ENCODE peak calls at places on chromosome 16, in nine cellular contexts. G is heart left ventricle; B is effector memory CD4-positive, alpha-beta T cell; R is CD8-positive, alpha-beta memory T cell; T is upper lobe of right lung; X is WERI-Rb-1; C is neural progenitor cell; D is A549; Q is ascending aorta. V is an unnamed sample. For H3K9me3, the result is how much of the 10 kb centered on the place peaks cover.

GRCh38 chr16:10656618-10657017 is 38.1 kb downstream of the TEKT5 start:
- DNase-seq in C (no peak), Q (no peak), B (no peak), T (no peak), R (no peak), G (no peak), X (no peak), D (no peak), V (no peak)

GRCh38 chr16:27317320-27317719 is 3.5 kb downstream of the IL4R start:
- DNase-seq in X (no peak), R (no peak), G (no peak), B (no peak), T (no peak), C (no peak), Q (peak), D (no peak), V (peak)

GRCh38 chr16:25151996-25152395 is 40.5 kb downstream of the LCMT1 start:
- DNase-seq in Q (no peak), D (no peak), G (no peak), T (no peak), R (no peak), X (no peak), C (no peak), B (no peak), V (no peak)

GRCh38 chr16:68076560-68076959 is 8.6 kb upstream of the NFATC3 start:
- DNase-seq in T (no peak), B (no peak), R (no peak), G (no peak), Q (no peak), X (no peak), C (no peak), D (no peak), V (no peak)

GRCh38 chr16:50266337-50267091 is at the start of gene ADCY7:
- DNase-seq in X (peak), C (peak), R (peak), D (no peak), Q (peak), T (peak), B (peak), G (peak), V (peak)

GRCh38 chr16:583815-584591 is 5.9 kb upstream of the RAB40C start:
- DNase-seq in C (no peak), T (no peak), G (no peak), R (no peak), D (no peak), X (no peak), B (no peak), Q (no peak), V (no peak)

GRCh38 chr16:25027781-25028180 is 12.6 kb upstream of the ARHGAP17 start:
- DNase-seq in X (no peak), T (no peak), D (no peak), G (no peak), C (no peak), R (no peak), Q (no peak), B (no peak), V (no peak)

GRCh38 chr16:17227278-17227677 is 243.5 kb downstream of the XYLT1 start:
- DNase-seq in G (no peak), Q (no peak), T (no peak), X (no peak), C (no peak), B (no peak), R (no peak), D (no peak), V (no peak)

GRCh38 chr16:56363181-56363716 is 62.1 kb downstream of the AMFR start:
- DNase-seq in Q (no peak), R (no peak), G (no peak), X (no peak), D (no peak), T (no peak), B (no peak), C (no peak), V (no peak)

GRCh38 chr16:57483725-57484514 is 2.4 kb downstream of the DOK4 start:
- DNase-seq in X (no peak), D (no peak), C (no peak), G (no peak), B (no peak), Q (no peak), R (no peak), T (peak), V (no peak)

GRCh38 chr16:58733248-58733670 is 857 bp downstream of the GOT2 start:
- DNase-seq in D (no peak), Q (peak), R (no peak), B (no peak), C (no peak), X (no peak), G (no peak), T (no peak), V (peak)

GRCh38 chr16:83995756-83996155 is 27.7 kb downstream of the NECAB2 start:
- DNase-seq in D (no peak), G (peak), C (peak), T (no peak), Q (no peak), X (no peak), R (no peak), B (no peak), V (no peak)

DNA sequence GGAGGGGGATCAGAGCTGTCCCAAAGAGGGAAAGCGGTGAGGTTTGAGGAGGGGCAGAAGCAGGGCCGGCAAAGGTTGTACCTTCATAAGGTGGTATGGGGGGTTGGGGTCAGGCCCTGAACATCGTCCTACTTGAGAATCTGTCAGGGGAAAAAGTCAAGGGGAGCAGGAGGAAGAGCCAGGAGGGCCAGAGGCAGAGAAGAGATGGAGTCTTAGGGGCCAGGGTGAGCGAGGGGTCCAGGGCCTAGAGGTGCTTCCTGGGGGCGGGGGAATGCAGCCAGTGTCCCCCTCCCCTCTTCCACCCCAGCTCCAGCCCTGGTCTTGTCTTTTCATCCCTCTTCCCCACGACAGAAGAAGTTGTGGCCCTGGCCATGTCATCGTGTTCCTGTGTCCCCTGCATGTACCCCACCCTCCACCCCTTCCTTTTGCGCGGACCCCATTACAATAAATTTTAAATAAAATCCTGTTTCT is 1.3 kb upstream of the PRRT2 start:
- DNase-seq in T (no peak), D (no peak), B (no peak), R (no peak), C (peak), G (no peak), X (no peak), Q (no peak), V (no peak)
- H3K4me3 ChIP-seq in T (peak), D (no peak), B (peak), R (peak), C (peak), G (no peak), X (peak), Q (no peak), V (peak)

GRCh38 chr16:64738321-64738960 is 383.4 kb downstream of the CDH11 start:
- DNase-seq in Q (no peak), G (no peak), R (no peak), X (no peak), C (no peak), B (no peak), D (no peak), T (no peak), V (no peak)

GRCh38 chr16:64731891-64732290 is 390.0 kb downstream of the CDH11 start:
- DNase-seq in X (no peak), D (no peak), R (no peak), C (no peak), Q (no peak), T (no peak), B (no peak), G (no peak), V (no peak)

GRCh38 chr16:64742560-64742959 is 379.3 kb downstream of the CDH11 start:
- DNase-seq in Q (no peak), R (no peak), D (no peak), G (no peak), X (no peak), T (no peak), C (no peak), B (no peak), V (no peak)

GRCh38 chr16:64740261-64740660 is 381.6 kb downstream of the CDH11 start:
- DNase-seq in Q (no peak), G (no peak), R (no peak), C (no peak), D (no peak), X (no peak), B (no peak), T (no peak), V (no peak)

GRCh38 chr16:64736887-64737286 is 385.0 kb downstream of the CDH11 start:
- DNase-seq in T (no peak), B (no peak), Q (no peak), G (no peak), D (no peak), C (no peak), R (no peak), X (no peak), V (no peak)
- H3K9me3 ChIP-seq in T (under half), B (under half), Q (under half), G (under half), D (under half), C (under half), R (under half), X (under half), V (under half)

GRCh38 chr16:8720967-8721692 is 46.7 kb downstream of the ABAT start:
- DNase-seq in C (no peak), B (no peak), Q (no peak), T (no peak), G (no peak), R (no peak), X (no peak), D (no peak), V (no peak)

GRCh38 chr16:8718753-8719386 is 44.5 kb downstream of the ABAT start:
- DNase-seq in D (no peak), B (no peak), Q (no peak), R (no peak), T (no peak), C (no peak), G (no peak), X (no peak), V (no peak)

GRCh38 chr16:8720080-8720966 is 45.9 kb downstream of the ABAT start:
- DNase-seq in D (no peak), T (no peak), R (no peak), B (no peak), Q (no peak), C (peak), X (peak), G (no peak), V (no peak)

GRCh38 chr16:8725513-8726178 is 51.2 kb downstream of the ABAT start:
- DNase-seq in C (no peak), X (no peak), D (no peak), T (no peak), G (no peak), R (no peak), B (no peak), Q (no peak), V (no peak)

GRCh38 chr16:8721693-8722348 is 47.4 kb downstream of the ABAT start:
- DNase-seq in X (no peak), B (no peak), C (peak), D (no peak), Q (no peak), G (no peak), R (no peak), T (no peak), V (peak)
- H3K27ac ChIP-seq in X (no peak), B (no peak), C (no peak), D (no peak), Q (no peak), G (no peak), R (no peak), T (no peak), V (no peak)

DNA sequence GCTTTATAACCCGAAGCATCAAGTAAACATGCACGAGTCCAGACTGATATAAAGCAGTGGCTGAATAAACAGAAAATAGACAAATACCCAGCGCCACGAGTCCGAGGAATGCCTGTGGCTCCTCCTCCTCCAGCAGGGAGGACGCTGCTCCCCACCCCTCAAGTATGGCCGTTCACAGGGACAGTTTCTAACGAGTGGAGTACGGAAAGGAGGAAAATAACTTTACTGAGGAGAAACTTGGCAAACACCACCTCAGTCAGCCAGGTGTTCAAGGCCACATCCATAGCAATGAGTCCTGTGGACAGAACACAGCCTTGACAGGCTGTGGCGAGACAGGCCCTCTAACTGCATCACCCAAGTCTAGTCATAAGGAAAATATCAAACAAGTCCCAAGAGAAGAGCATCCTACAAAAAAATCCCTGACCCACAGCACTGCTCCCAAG is 9.2 kb downstream of the ZDHHC7 start:
- DNase-seq in C (no peak), B (no peak), T (no peak), Q (no peak), D (no peak), R (no peak), X (no peak), G (no peak), V (no peak)
- H3K4me3 ChIP-seq in C (no peak), B (no peak), T (no peak), Q (no peak), D (no peak), R (no peak), X (no peak), G (peak), V (no peak)

DNA sequence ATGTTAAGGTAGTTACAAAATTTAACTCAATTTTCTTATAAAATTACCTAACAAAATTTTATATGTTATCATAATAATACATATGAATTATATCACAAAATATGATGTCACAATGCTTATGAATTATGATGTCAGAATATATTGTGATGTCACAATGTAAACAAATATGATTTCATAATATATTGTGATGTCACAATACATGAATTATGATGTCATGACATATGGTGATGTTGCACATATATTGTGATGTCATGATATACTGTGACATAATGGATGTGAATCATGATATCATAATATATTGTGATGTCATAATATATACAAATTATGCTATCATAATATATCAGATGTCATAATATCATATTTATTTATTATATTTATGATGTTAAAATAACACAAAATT is 1879.9 kb downstream of the TP53TG3F start:
- DNase-seq in B (no peak), X (no peak), C (no peak), T (no peak), Q (no peak), D (no peak), G (no peak), R (no peak), V (no peak)
- H3K9me3 ChIP-seq in B (under half), X (under half), C (under half), T (under half), Q (under half), D (under half), G (under half), R (under half), V (under half)

V was measured in CD4-positive, CD25-positive, alpha-beta regulatory T cell.